ENCODE peak calls at places on chromosomes 11 and 22, in four cellular contexts. One of them, this sample, is unnamed.
A peak's percentile ranks its signal among the peaks of the same experiment; 100 is the strongest.

GRCh38 chr11:134340354-134340964 is 8.7 kb downstream of the GLB1L2 start:
- DNase-seq in AG10803: no peak
- DNase-seq in astrocyte of the cerebellum: no peak
- DNase-seq in lower leg skin: no peak
- DNase-seq in this sample: no peak

GRCh38 chr22:30439836-30440235 is 14.3 kb downstream of the MTFP1 start:
- DNase-seq in AG10803: no peak
- DNase-seq in astrocyte of the cerebellum: no peak
- DNase-seq in lower leg skin: peak; percentile 38
- DNase-seq in this sample: no peak

GRCh38 chr11:19472679-19473078 is 231.9 kb upstream of the E2F8 start:
- DNase-seq in AG10803: peak; percentile 15
- DNase-seq in astrocyte of the cerebellum: no peak
- DNase-seq in lower leg skin: no peak
- DNase-seq in this sample: peak; percentile 75

GRCh38 chr11:102886999-102887398 is 12.2 kb upstream of the MMP12 start:
- DNase-seq in AG10803: peak; percentile 9
- DNase-seq in astrocyte of the cerebellum: peak; percentile 12
- DNase-seq in lower leg skin: no peak
- DNase-seq in this sample: peak; percentile 56

GRCh38 chr22:25388866-25389540 is 169.6 kb downstream of the CRYBB2 start:
- DNase-seq in AG10803: no peak
- DNase-seq in astrocyte of the cerebellum: no peak
- DNase-seq in lower leg skin: no peak
- DNase-seq in this sample: no peak

GRCh38 chr11:102010776-102011500 is 36.3 kb upstream of the CFAP300 start:
- DNase-seq in AG10803: peak; percentile 91
- DNase-seq in astrocyte of the cerebellum: peak; percentile 47
- DNase-seq in lower leg skin: peak; percentile 83
- DNase-seq in this sample: peak; percentile 85

GRCh38 chr22:17315310-17315709 is 54.0 kb upstream of the CECR2 start:
- DNase-seq in AG10803: no peak
- DNase-seq in astrocyte of the cerebellum: no peak
- DNase-seq in lower leg skin: no peak
- DNase-seq in this sample: no peak

GRCh38 chr11:101567086-101567485 is 16.7 kb downstream of the TRPC6 start:
- DNase-seq in AG10803: no peak
- DNase-seq in astrocyte of the cerebellum: no peak
- DNase-seq in lower leg skin: no peak
- DNase-seq in this sample: no peak

GRCh38 chr11:119120639-119121007 is 757 bp upstream of the HINFP start:
- DNase-seq in AG10803: peak; percentile 77
- DNase-seq in astrocyte of the cerebellum: peak; percentile 89
- DNase-seq in lower leg skin: no peak
- DNase-seq in this sample: peak; percentile 64

GRCh38 chr11:10900686-10901415 is 43.0 kb upstream of the ZBED5 start:
- DNase-seq in AG10803: peak; percentile 37
- DNase-seq in astrocyte of the cerebellum: no peak
- DNase-seq in lower leg skin: no peak
- DNase-seq in this sample: no peak

GRCh38 chr11:12272821-12273617 is 104.4 kb upstream of the PARVA start:
- DNase-seq in AG10803: peak; percentile 60
- DNase-seq in astrocyte of the cerebellum: no peak
- DNase-seq in lower leg skin: no peak
- DNase-seq in this sample: no peak

GRCh38 chr11:131579932-131580387 is 209.5 kb downstream of the NTM start:
- DNase-seq in AG10803: peak; percentile 93
- DNase-seq in astrocyte of the cerebellum: peak; percentile 45
- DNase-seq in lower leg skin: no peak
- DNase-seq in this sample: peak; percentile 8

GRCh38 chr22:50278461-50278860 is 8.3 kb upstream of the MAPK11 start:
- DNase-seq in AG10803: no peak
- DNase-seq in astrocyte of the cerebellum: no peak
- DNase-seq in lower leg skin: no peak
- DNase-seq in this sample: no peak

GRCh38 chr11:47161890-47162289 is 14.8 kb downstream of the ARFGAP2 start:
- DNase-seq in AG10803: no peak
- DNase-seq in astrocyte of the cerebellum: no peak
- DNase-seq in lower leg skin: no peak
- DNase-seq in this sample: no peak

GRCh38 chr11:16770016-16770415 is 31.6 kb downstream of the C11orf58 start:
- DNase-seq in AG10803: no peak
- DNase-seq in astrocyte of the cerebellum: no peak
- DNase-seq in lower leg skin: peak; percentile 7
- DNase-seq in this sample: no peak

GRCh38 chr11:105181100-105181499 is 41.5 kb upstream of the CARD18 start:
- DNase-seq in AG10803: peak; percentile 50
- DNase-seq in astrocyte of the cerebellum: peak; percentile 33
- DNase-seq in lower leg skin: no peak
- DNase-seq in this sample: peak; percentile 83

GRCh38 chr11:119741369-119742262 is 12.6 kb upstream of the NECTIN1 start:
- DNase-seq in AG10803: no peak
- DNase-seq in astrocyte of the cerebellum: no peak
- DNase-seq in lower leg skin: no peak
- DNase-seq in this sample: no peak

GRCh38 chr11:21321530-21321929 is 652.1 kb downstream of the NELL1 start:
- DNase-seq in AG10803: no peak
- DNase-seq in astrocyte of the cerebellum: no peak
- DNase-seq in lower leg skin: no peak
- DNase-seq in this sample: no peak

DNA sequence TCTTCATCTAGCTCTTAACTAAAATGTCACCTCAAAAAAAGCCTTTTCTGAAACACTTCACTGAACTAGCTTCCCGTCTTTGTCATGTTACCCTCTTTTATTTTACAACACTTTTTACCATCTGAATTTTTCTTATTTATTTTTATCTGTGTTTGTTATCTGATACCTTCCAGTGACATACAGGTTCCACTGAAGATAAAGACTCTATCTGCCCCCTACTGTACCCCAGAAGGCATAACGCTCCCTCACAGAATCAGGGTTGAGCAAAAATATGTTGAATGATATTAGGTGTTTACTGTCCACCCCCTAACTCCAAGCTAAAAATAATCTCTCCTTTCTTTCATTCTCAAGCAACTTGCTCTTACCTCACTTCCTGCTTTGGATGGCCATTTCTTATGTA is 654.2 kb downstream of the NELL1 start:
- DNase-seq in AG10803: no peak
- DNase-seq in astrocyte of the cerebellum: no peak
- DNase-seq in lower leg skin: no peak
- DNase-seq in this sample: no peak
- TF ChIP-seq CTCF in AG10803: no peak
- TF ChIP-seq CTCF in astrocyte of the cerebellum: no peak
- TF ChIP-seq CTCF in lower leg skin: no peak
- TF ChIP-seq CTCF in this sample: no peak

GRCh38 chr11:116348226-116348625 is 424.6 kb downstream of the BUD13 start:
- DNase-seq in AG10803: no peak
- DNase-seq in astrocyte of the cerebellum: no peak
- DNase-seq in lower leg skin: peak; percentile 14
- DNase-seq in this sample: no peak
- H3K4me3 ChIP-seq in AG10803: no peak overlapping the region
- H3K4me3 ChIP-seq in astrocyte of the cerebellum: no peak overlapping the region
- H3K4me3 ChIP-seq in lower leg skin: no peak overlapping the region
- H3K4me3 ChIP-seq in this sample: no peak overlapping the region

GRCh38 chr11:94997437-94997836 is 23.9 kb downstream of the KDM4D start:
- DNase-seq in AG10803: no peak
- DNase-seq in astrocyte of the cerebellum: no peak
- DNase-seq in lower leg skin: no peak
- DNase-seq in this sample: no peak
- TF ChIP-seq CTCF in AG10803: no peak
- TF ChIP-seq CTCF in astrocyte of the cerebellum: peak; percentile 16
- TF ChIP-seq CTCF in lower leg skin: no peak
- TF ChIP-seq CTCF in this sample: peak; percentile 10

GRCh38 chr11:110032257-110032656 is 60.9 kb upstream of the ZC3H12C start:
- DNase-seq in AG10803: no peak
- DNase-seq in astrocyte of the cerebellum: no peak
- DNase-seq in lower leg skin: no peak
- DNase-seq in this sample: peak; percentile 4
- H3K4me3 ChIP-seq in AG10803: no peak overlapping the region
- H3K4me3 ChIP-seq in astrocyte of the cerebellum: no peak overlapping the region
- H3K4me3 ChIP-seq in lower leg skin: no peak overlapping the region
- H3K4me3 ChIP-seq in this sample: no peak overlapping the region

GRCh38 chr22:20130739-20131592 is 638 bp upstream of the ZDHHC8 start:
- DNase-seq in AG10803: peak; percentile 77
- DNase-seq in astrocyte of the cerebellum: peak; percentile 49
- DNase-seq in lower leg skin: peak; percentile 66
- DNase-seq in this sample: peak; percentile 64

GRCh38 chr22:20129747-20130014 is 1.9 kb upstream of the ZDHHC8 start:
- DNase-seq in AG10803: no peak
- DNase-seq in astrocyte of the cerebellum: no peak
- DNase-seq in lower leg skin: no peak
- DNase-seq in this sample: no peak

GRCh38 chr22:20131593-20131855 is at the start of gene ZDHHC8:
- DNase-seq in AG10803: peak; percentile 21
- DNase-seq in astrocyte of the cerebellum: no peak
- DNase-seq in lower leg skin: no peak
- DNase-seq in this sample: no peak

GRCh38 chr22:20128902-20129746 is 2.5 kb upstream of the ZDHHC8 start:
- DNase-seq in AG10803: peak; percentile 37
- DNase-seq in astrocyte of the cerebellum: no peak
- DNase-seq in lower leg skin: no peak
- DNase-seq in this sample: peak; percentile 16

DNA sequence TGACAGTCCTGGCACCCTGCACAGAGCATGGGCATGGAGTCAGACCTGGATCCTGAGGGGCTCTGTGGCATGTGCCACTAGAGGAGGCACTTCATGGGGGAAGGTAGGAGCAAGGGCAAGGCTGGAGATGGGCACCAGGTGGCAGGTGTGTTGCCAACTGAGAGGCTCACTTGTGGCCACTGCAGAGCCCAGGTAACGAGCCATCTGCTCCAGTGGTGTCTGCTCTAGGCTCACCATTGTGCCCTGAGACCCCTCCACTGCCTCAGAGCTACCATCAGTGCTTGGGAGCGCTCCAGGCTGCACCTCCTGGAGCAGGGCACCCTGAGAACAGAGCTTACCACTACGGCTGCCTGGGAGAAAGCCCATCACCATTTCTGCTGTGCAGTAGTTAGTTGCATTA is 1.3 kb upstream of the ZDHHC8 start:
- DNase-seq in AG10803: no peak
- DNase-seq in astrocyte of the cerebellum: no peak
- DNase-seq in lower leg skin: no peak
- DNase-seq in this sample: no peak
- TF ChIP-seq CTCF in AG10803: no peak
- TF ChIP-seq CTCF in astrocyte of the cerebellum: no peak
- TF ChIP-seq CTCF in lower leg skin: no peak
- TF ChIP-seq CTCF in this sample: no peak

DNA sequence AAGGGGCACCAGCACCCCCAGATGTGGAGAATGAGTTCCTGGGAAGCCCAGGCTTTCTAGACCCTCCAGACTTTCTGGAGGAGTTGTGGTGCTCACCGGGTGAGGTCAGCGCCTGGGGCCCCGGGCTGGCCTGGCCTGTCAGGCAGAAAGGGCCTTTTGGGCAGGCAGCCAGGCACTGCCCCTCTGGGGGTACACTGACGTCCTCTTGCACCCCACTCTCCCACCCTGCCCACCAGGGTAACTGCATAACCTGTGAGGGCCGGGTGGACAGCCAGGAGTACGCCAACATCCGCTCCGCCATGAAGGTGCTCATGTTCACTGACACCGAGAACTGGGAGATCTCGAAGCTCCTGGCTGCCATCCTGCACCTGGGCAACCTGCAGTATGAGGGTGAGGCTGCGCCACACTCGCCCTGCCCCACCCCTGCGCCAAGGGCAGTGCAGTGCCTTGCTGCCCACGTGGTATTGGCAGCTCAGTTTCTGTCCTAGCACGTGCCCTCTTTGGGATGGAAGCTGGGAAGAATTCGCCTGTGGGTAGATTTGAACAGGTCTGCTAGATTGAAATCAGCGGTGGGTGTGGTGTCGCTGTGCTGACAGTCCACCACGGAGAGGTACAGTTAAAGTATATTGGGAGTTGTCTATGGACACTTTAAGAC is 30.1 kb downstream of the MYO7A start:
- DNase-seq in AG10803: no peak
- DNase-seq in astrocyte of the cerebellum: no peak
- DNase-seq in lower leg skin: no peak
- DNase-seq in this sample: no peak
- H3K4me3 ChIP-seq in AG10803: no peak overlapping the region
- H3K4me3 ChIP-seq in astrocyte of the cerebellum: no peak overlapping the region
- H3K4me3 ChIP-seq in lower leg skin: no peak overlapping the region
- H3K4me3 ChIP-seq in this sample: no peak overlapping the region

GRCh38 chr22:32822188-32822877 is 20.8 kb downstream of the TIMP3 start:
- DNase-seq in AG10803: no peak
- DNase-seq in astrocyte of the cerebellum: no peak
- DNase-seq in lower leg skin: no peak
- DNase-seq in this sample: no peak

GRCh38 chr22:32820131-32820882 is 18.8 kb downstream of the TIMP3 start:
- DNase-seq in AG10803: no peak
- DNase-seq in astrocyte of the cerebellum: no peak
- DNase-seq in lower leg skin: no peak
- DNase-seq in this sample: no peak

GRCh38 chr22:32824531-32825315 is 23.2 kb downstream of the TIMP3 start:
- DNase-seq in AG10803: no peak
- DNase-seq in astrocyte of the cerebellum: no peak
- DNase-seq in lower leg skin: no peak
- DNase-seq in this sample: no peak

GRCh38 chr22:32826537-32826936 is 25.0 kb downstream of the TIMP3 start:
- DNase-seq in AG10803: no peak
- DNase-seq in astrocyte of the cerebellum: no peak
- DNase-seq in lower leg skin: no peak
- DNase-seq in this sample: no peak

DNA sequence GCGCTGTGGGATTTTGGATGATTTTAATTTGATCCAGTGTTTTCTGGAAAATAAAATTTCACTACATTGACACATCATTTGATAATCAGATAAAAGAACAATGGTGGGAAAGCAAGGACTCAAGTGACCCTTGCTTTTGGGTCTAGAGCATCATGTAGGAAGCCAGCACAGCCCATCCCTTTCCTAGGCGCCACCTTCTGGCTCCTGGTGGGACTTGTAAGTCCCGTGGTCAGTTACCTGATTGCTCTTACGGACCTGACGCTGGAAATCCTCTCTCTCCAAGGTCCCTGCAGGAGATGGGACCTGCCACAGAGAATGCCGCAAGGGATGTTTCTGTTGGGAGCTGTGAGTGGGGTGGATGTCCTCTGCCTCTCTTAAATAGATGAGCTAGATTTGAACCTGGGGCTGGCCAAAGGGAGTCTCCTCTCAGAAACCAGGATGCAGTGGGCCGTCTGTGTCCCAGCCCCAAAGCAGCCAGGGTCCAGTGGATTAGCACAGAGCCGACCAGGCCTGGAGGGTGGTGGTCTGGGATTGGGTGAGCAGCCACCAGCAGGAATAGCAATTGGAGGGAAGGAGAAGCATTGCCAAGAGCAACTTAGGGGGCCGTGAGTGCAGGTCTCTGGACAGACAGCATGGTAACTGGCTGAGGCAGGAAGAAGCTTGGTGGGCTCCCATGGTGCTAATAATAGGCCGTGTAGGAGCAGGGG is 21.7 kb downstream of the TIMP3 start:
- DNase-seq in AG10803: no peak
- DNase-seq in astrocyte of the cerebellum: peak; percentile 19
- DNase-seq in lower leg skin: no peak
- DNase-seq in this sample: peak; percentile 59
- TF ChIP-seq CTCF in AG10803: peak; percentile 48
- TF ChIP-seq CTCF in astrocyte of the cerebellum: peak; percentile 67
- TF ChIP-seq CTCF in lower leg skin: no peak
- TF ChIP-seq CTCF in this sample: peak; percentile 63

GRCh38 chr11:84962018-84962417 is 665.1 kb downstream of the DLG2 start:
- DNase-seq in AG10803: no peak
- DNase-seq in astrocyte of the cerebellum: no peak
- DNase-seq in lower leg skin: no peak
- DNase-seq in this sample: no peak
- H3K4me3 ChIP-seq in AG10803: no peak overlapping the region
- H3K4me3 ChIP-seq in astrocyte of the cerebellum: no peak overlapping the region
- H3K4me3 ChIP-seq in lower leg skin: no peak overlapping the region
- H3K4me3 ChIP-seq in this sample: no peak overlapping the region

This sample was measured in fibroblast of the aortic adventitia.